ENCODE peak calls at places on chromosomes 13 and 19, in seven cellular contexts. D is GM12878, S is H1, G is GM12892, Q is HepG2, V is K562, R is SK-N-SH. I is an unnamed sample.

GRCh38 chr19:1254530-1255185 is 6.3 kb downstream of the MIDN start:
- DNase-seq in D (no peak), S (no peak), G (no peak), Q (no peak), V (no peak), R (no peak), I (no peak)

GRCh38 chr19:40300668-40301067 is 15.5 kb upstream of the AKT2 start:
- DNase-seq in D (no peak), S (no peak), G (no peak), Q (no peak), V (no peak), R (no peak), I (no peak)

GRCh38 chr13:100129605-100130004 is 40.7 kb downstream of the PCCA start:
- DNase-seq in D (peak), S (no peak), G (no peak), Q (no peak), V (no peak), R (no peak), I (no peak)

GRCh38 chr19:52211926-52212571 is 22.2 kb downstream of the PPP2R1A start:
- DNase-seq in D (no peak), S (no peak), G (no peak), Q (no peak), V (no peak), R (no peak), I (no peak)

GRCh38 chr13:53501387-53501786 is 472.8 kb downstream of the OLFM4 start:
- DNase-seq in D (no peak), S (no peak), G (no peak), Q (no peak), V (no peak), R (no peak), I (no peak)

GRCh38 chr19:53076984-53077383 is 26.2 kb downstream of the ZNF160 start:
- DNase-seq in D (no peak), S (peak), G (no peak), Q (peak), V (peak), R (peak), I (no peak)

GRCh38 chr13:97028441-97029299 is 34.4 kb upstream of the OXGR1 start:
- DNase-seq in D (no peak), S (peak), G (no peak), Q (peak), V (peak), R (peak), I (peak)

GRCh38 chr19:6772028-6772865 is at the start of gene VAV1:
- DNase-seq in D (peak), S (no peak), G (peak), Q (no peak), V (peak), R (peak), I (peak)

GRCh38 chr19:17607936-17608335 is 52.5 kb downstream of the COLGALT1 start:
- DNase-seq in D (no peak), S (no peak), G (no peak), Q (no peak), V (no peak), R (no peak), I (no peak)

GRCh38 chr19:45885556-45886426 is at the start of gene IRF2BP1:
- DNase-seq in D (no peak), S (peak), G (peak), Q (peak), V (peak), R (peak), I (peak)

GRCh38 chr13:32164622-32165268 is 133.2 kb downstream of the FRY start:
- DNase-seq in D (peak), S (peak), G (no peak), Q (peak), V (peak), R (peak), I (no peak)

GRCh38 chr13:51444922-51445321 is 7.9 kb downstream of the INTS6 start:
- DNase-seq in D (no peak), S (no peak), G (no peak), Q (no peak), V (peak), R (peak), I (no peak)

GRCh38 chr13:107900775-107901174 is 314.6 kb downstream of the LIG4 start:
- DNase-seq in D (no peak), S (no peak), G (no peak), Q (no peak), V (no peak), R (no peak), I (no peak)

GRCh38 chr13:84032116-84032515 is 149.8 kb upstream of the SLITRK1 start:
- DNase-seq in D (no peak), S (no peak), G (no peak), Q (no peak), V (no peak), R (no peak), I (no peak)

GRCh38 chr13:74979703-74980102 is 502.3 kb downstream of the TBC1D4 start:
- DNase-seq in D (no peak), S (no peak), G (no peak), Q (no peak), V (no peak), R (peak), I (no peak)

GRCh38 chr19:383922-384800 is 24.8 kb downstream of the C2CD4C start:
- DNase-seq in D (peak), S (peak), G (no peak), Q (peak), V (no peak), R (peak), I (no peak)

GRCh38 chr13:105147481-105147880 is 1388.0 kb downstream of the EFNB2 start:
- DNase-seq in D (no peak), S (no peak), G (no peak), Q (no peak), V (no peak), R (no peak), I (no peak)

GRCh38 chr19:40414536-40415535 is 1.7 kb upstream of the PRX start:
- DNase-seq in D (no peak), S (no peak), G (no peak), Q (no peak), V (no peak), R (peak), I (no peak)

GRCh38 chr13:82560889-82561288 is 1321.4 kb downstream of the SLITRK1 start:
- DNase-seq in D (no peak), S (no peak), G (no peak), Q (no peak), V (no peak), R (no peak), I (no peak)

GRCh38 chr19:45444318-45445041 is 20.8 kb upstream of the ERCC1 start:
- DNase-seq in D (no peak), S (peak), G (peak), Q (peak), V (peak), R (peak), I (peak)

GRCh38 chr13:109145631-109146030 is 516.2 kb downstream of the MYO16 start:
- DNase-seq in D (no peak), S (no peak), G (no peak), Q (peak), V (peak), R (peak), I (peak)

GRCh38 chr13:42396501-42396900 is 124.5 kb downstream of the AKAP11 start:
- DNase-seq in D (no peak), S (no peak), G (no peak), Q (no peak), V (no peak), R (no peak), I (no peak)

GRCh38 chr19:53123400-53123799 is 9.3 kb downstream of the ZNF415 start:
- DNase-seq in D (no peak), S (no peak), G (no peak), Q (no peak), V (no peak), R (no peak), I (no peak)

GRCh38 chr19:34347561-34348165 is 17.3 kb upstream of the GPI start:
- DNase-seq in D (no peak), S (no peak), G (no peak), Q (no peak), V (no peak), R (no peak), I (no peak)

GRCh38 chr13:75870397-75870801 is 234.3 kb downstream of the LMO7 start:
- DNase-seq in D (no peak), S (peak), G (no peak), Q (no peak), V (peak), R (peak), I (no peak)

GRCh38 chr13:112710855-112711527 is 21.2 kb downstream of the ATP11A start:
- DNase-seq in D (no peak), S (no peak), G (no peak), Q (no peak), V (no peak), R (no peak), I (no peak)

GRCh38 chr19:46413262-46414031 is at the start of gene CCDC8:
- DNase-seq in D (no peak), S (peak), G (no peak), Q (no peak), V (peak), R (no peak), I (no peak)

GRCh38 chr19:6068711-6069110 is 41.6 kb downstream of the RFX2 start:
- DNase-seq in D (no peak), S (no peak), G (no peak), Q (no peak), V (peak), R (no peak), I (no peak)

GRCh38 chr13:103639326-103639725 is 573.1 kb upstream of the SLC10A2 start:
- DNase-seq in D (no peak), S (no peak), G (no peak), Q (no peak), V (no peak), R (no peak), I (no peak)

GRCh38 chr19:46378268-46378667 is 31.4 kb downstream of the PPP5C start:
- DNase-seq in D (no peak), S (no peak), G (no peak), Q (no peak), V (no peak), R (no peak), I (no peak)

GRCh38 chr13:104779311-104779710 is 1713.1 kb upstream of the SLC10A2 start:
- DNase-seq in D (no peak), S (no peak), G (no peak), Q (no peak), V (no peak), R (no peak), I (no peak)

GRCh38 chr13:63625869-63626268 is 2210.2 kb upstream of the PCDH20 start:
- DNase-seq in D (no peak), S (no peak), G (no peak), Q (no peak), V (no peak), R (no peak), I (no peak)

GRCh38 chr19:23098988-23099387 is 17.8 kb upstream of the ZNF730 start:
- DNase-seq in D (no peak), S (no peak), G (no peak), Q (no peak), V (no peak), R (no peak), I (no peak)

GRCh38 chr13:45413826-45414312 is 4.3 kb downstream of the SLC25A30 start:
- DNase-seq in D (no peak), S (no peak), G (no peak), Q (no peak), V (no peak), R (no peak), I (no peak)
- TF ChIP-seq TAF1 in D (no peak), S (no peak), G (no peak), Q (no peak), V (no peak), R (no peak), I (no peak)

GRCh38 chr19:38267780-38268430 is 3.5 kb downstream of the SPINT2 start:
- DNase-seq in D (no peak), S (no peak), G (no peak), Q (no peak), V (no peak), R (no peak), I (no peak)
- TF ChIP-seq TAF1 in D (no peak), S (no peak), G (no peak), Q (no peak), V (no peak), R (no peak), I (no peak)

DNA sequence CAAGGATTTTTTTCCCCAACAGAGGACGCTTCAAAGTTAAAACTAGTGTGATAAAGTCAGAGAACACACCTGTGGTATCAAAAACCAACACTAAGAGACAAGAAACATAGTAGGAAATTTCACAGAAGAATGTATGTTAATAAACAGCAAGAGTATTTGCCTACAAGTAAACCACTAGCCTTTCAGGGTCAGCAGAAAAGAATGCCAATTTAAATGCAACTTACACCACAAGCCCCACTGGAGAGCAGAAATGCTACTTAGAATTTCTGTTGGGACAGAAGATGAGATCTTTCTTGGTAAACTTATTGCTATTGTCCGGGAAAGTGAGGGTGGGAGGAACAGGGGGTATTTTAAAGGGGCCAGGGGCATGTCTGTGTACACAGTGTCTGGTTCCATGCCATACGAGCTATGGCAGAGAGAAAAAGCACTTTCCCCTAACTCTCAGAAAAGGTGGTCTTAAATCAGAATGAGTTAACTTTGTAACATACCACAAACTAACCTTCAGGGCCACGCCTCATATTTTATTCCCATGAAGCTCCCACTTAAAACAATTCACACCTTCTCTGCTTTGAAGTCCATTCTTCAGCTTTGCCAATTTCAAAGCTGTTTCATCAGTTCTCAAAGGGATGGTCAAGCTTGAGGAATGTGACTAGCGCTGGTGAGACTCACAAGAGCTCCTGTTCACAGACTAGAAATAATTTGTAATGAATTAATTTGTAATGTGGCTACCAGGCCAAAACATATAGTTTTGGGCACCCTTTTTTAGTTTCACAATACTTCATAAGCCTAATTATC is 68.4 kb downstream of the STK24 start:
- DNase-seq in D (no peak), S (no peak), G (no peak), Q (peak), V (no peak), R (no peak), I (no peak)
- TF ChIP-seq TAF1 in D (no peak), S (no peak), G (no peak), Q (no peak), V (no peak), R (no peak), I (no peak)

GRCh38 chr19:3982701-3983541 is 2.3 kb downstream of the EEF2 start:
- DNase-seq in D (no peak), S (peak), G (peak), Q (peak), V (no peak), R (peak), I (peak)
- TF ChIP-seq TAF1 in D (no peak), S (no peak), G (no peak), Q (no peak), V (no peak), R (no peak), I (no peak)

GRCh38 chr19:50695251-50696064 is 24.1 kb downstream of the SHANK1 start:
- DNase-seq in D (no peak), S (peak), G (no peak), Q (no peak), V (peak), R (peak), I (no peak)
- TF ChIP-seq TAF1 in D (no peak), S (no peak), G (no peak), Q (no peak), V (no peak), R (no peak), I (no peak)

GRCh38 chr13:93172109-93172508 is 54.5 kb upstream of the GPC6 start:
- DNase-seq in D (no peak), S (no peak), G (no peak), Q (peak), V (no peak), R (no peak), I (no peak)
- TF ChIP-seq TAF1 in D (no peak), S (no peak), G (no peak), Q (no peak), V (no peak), R (no peak), I (no peak)

GRCh38 chr19:14070268-14071050 is 2.1 kb upstream of the MISP3 start:
- DNase-seq in D (no peak), S (no peak), G (no peak), Q (no peak), V (no peak), R (no peak), I (no peak)

GRCh38 chr19:14073232-14073924 is 792 bp downstream of the MISP3 start:
- DNase-seq in D (no peak), S (peak), G (peak), Q (no peak), V (peak), R (peak), I (peak)

GRCh38 chr19:14078406-14078805 is 5.8 kb downstream of the MISP3 start:
- DNase-seq in D (no peak), S (no peak), G (no peak), Q (no peak), V (no peak), R (no peak), I (no peak)

GRCh38 chr19:14072535-14073231 is at the start of gene MISP3:
- DNase-seq in D (no peak), S (no peak), G (no peak), Q (no peak), V (no peak), R (peak), I (no peak)

GRCh38 chr19:14073925-14074838 is 1.6 kb downstream of the MISP3 start:
- DNase-seq in D (no peak), S (peak), G (no peak), Q (no peak), V (peak), R (peak), I (no peak)
- TF ChIP-seq TAF1 in D (no peak), S (no peak), G (no peak), Q (peak), V (no peak), R (no peak), I (no peak)

DNA sequence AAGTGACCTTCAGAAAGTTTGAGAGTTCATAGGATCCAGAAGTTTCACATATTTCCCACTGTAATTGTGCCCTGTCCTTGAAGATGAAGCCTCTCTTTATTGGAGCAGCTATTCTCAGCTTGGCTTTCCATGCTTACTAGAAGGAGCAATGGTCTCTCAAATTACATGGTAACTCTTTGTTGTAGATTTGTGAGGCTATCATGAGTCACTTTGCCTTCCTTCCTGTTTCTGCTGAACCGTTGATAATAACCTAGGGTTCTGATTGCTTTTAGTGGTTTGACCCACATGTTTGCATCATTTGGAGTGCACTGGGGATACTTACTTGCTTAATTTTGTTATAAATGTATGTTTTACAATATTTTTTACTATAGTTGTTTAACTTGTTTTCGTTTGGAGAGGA is 772.9 kb upstream of the SLITRK6 start:
- DNase-seq in D (no peak), S (no peak), G (no peak), Q (no peak), V (no peak), R (no peak), I (no peak)
- TF ChIP-seq TAF1 in D (no peak), S (no peak), G (no peak), Q (no peak), V (no peak), R (no peak), I (no peak)

DNA sequence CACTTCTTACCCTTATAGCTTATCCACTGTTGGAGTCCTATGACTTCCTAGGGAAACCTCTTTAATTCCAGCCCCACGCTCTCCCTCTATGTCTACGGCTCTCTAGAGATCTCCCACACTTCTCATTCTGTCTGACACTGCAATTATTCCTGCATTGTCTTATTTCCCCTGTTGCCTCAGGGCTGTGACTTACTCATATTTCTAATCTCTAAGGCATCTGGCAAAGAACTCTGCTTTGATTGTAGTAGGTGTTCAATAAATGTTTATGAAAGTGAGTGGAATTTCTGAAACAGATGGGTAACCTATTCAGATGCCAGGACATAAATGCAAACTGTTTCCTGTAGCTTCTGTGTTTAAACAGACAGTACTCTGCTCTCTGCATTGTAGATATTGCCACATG is 102.4 kb upstream of the SERTM1 start:
- DNase-seq in D (no peak), S (no peak), G (no peak), Q (no peak), V (no peak), R (no peak), I (no peak)
- TF ChIP-seq TAF1 in D (no peak), S (no peak), G (no peak), Q (no peak), V (no peak), R (no peak), I (no peak)